ENCODE peak calls at places on chromosomes 2 and 18, in ten cellular contexts. P, L, W, E, B, J, G, M, T and I are unnamed samples.

GRCh38 chr2:36781907-36782635 is 85.6 kb downstream of the VIT start:
- DNase-seq in P (no peak), L (peak), W (no peak), E (peak), B (no peak), J (peak), G (no peak), M (no peak), T (no peak), I (no peak)

GRCh38 chr18:42114310-42114943 is 159.4 kb downstream of the PIK3C3 start:
- DNase-seq in P (peak), L (peak), W (peak), E (peak), B (peak), J (peak), G (peak), M (peak), T (peak), I (no peak)

GRCh38 chr2:152369176-152369860 is 34.3 kb downstream of the FMNL2 start:
- DNase-seq in P (no peak), L (peak), W (no peak), E (peak), B (peak), J (no peak), G (no peak), M (peak), T (no peak), I (no peak)

GRCh38 chr2:126782648-126783047 is 116.0 kb upstream of the TEX51 start:
- DNase-seq in P (no peak), L (no peak), W (no peak), E (no peak), B (no peak), J (no peak), G (no peak), M (no peak), T (no peak), I (no peak)

GRCh38 chr2:96661324-96661723 is 18.8 kb downstream of the FER1L5 start:
- DNase-seq in P (no peak), L (no peak), W (no peak), E (no peak), B (no peak), J (no peak), G (no peak), M (no peak), T (no peak), I (no peak)

GRCh38 chr18:79644006-79644665 is 35.5 kb upstream of the CTDP1 start:
- DNase-seq in P (no peak), L (peak), W (peak), E (peak), B (no peak), J (peak), G (peak), M (no peak), T (peak), I (no peak)

GRCh38 chr2:224436634-224437033 is 34.7 kb upstream of the FAM124B start:
- DNase-seq in P (no peak), L (no peak), W (no peak), E (peak), B (peak), J (no peak), G (no peak), M (no peak), T (no peak), I (no peak)

GRCh38 chr2:113276216-113276905 is 2.4 kb downstream of the PAX8 start:
- DNase-seq in P (no peak), L (no peak), W (no peak), E (no peak), B (no peak), J (no peak), G (no peak), M (no peak), T (no peak), I (no peak)

GRCh38 chr2:17830053-17831034 is 14.1 kb downstream of the MSGN1 start:
- DNase-seq in P (peak), L (peak), W (peak), E (peak), B (peak), J (peak), G (peak), M (peak), T (peak), I (no peak)

GRCh38 chr18:48022531-48023330 is 92.3 kb upstream of the SMAD2 start:
- DNase-seq in P (no peak), L (peak), W (peak), E (peak), B (peak), J (peak), G (no peak), M (peak), T (no peak), I (no peak)

GRCh38 chr2:24917086-24917485 is 3.0 kb downstream of the ADCY3 start:
- DNase-seq in P (no peak), L (no peak), W (no peak), E (peak), B (peak), J (no peak), G (no peak), M (no peak), T (no peak), I (no peak)

GRCh38 chr2:178125125-178125524 is 12.9 kb downstream of the RBM45 start:
- DNase-seq in P (no peak), L (no peak), W (no peak), E (no peak), B (no peak), J (no peak), G (no peak), M (no peak), T (no peak), I (no peak)

GRCh38 chr18:56148373-56148772 is 490.0 kb downstream of the TXNL1 start:
- DNase-seq in P (no peak), L (peak), W (no peak), E (no peak), B (peak), J (no peak), G (no peak), M (peak), T (no peak), I (no peak)

GRCh38 chr2:97267411-97268074 is 154.6 kb downstream of the ANKRD36 start:
- DNase-seq in P (peak), L (no peak), W (peak), E (no peak), B (no peak), J (no peak), G (no peak), M (no peak), T (peak), I (peak)

GRCh38 chr18:6370410-6370809 is 44.3 kb downstream of the L3MBTL4 start:
- DNase-seq in P (no peak), L (no peak), W (no peak), E (no peak), B (no peak), J (no peak), G (no peak), M (no peak), T (no peak), I (no peak)

GRCh38 chr18:21194871-21195771 is 46.9 kb upstream of the GREB1L start:
- DNase-seq in P (no peak), L (peak), W (peak), E (peak), B (peak), J (no peak), G (no peak), M (peak), T (no peak), I (no peak)

GRCh38 chr2:218896501-218897393 is 16.1 kb downstream of the WNT10A start:
- DNase-seq in P (peak), L (no peak), W (no peak), E (peak), B (peak), J (no peak), G (peak), M (no peak), T (peak), I (no peak)

GRCh38 chr2:190947711-190948251 is 66.2 kb downstream of the STAT1 start:
- DNase-seq in P (no peak), L (peak), W (peak), E (peak), B (peak), J (no peak), G (no peak), M (no peak), T (no peak), I (no peak)
- TF ChIP-seq CTCF in P (no peak), L (peak), W (no peak), E (peak), B (peak), J (no peak), G (no peak), M (peak), T (no peak), I (no peak)

GRCh38 chr18:34224423-34225217 is at the start of gene NOL4:
- DNase-seq in P (peak), L (no peak), W (peak), E (peak), B (peak), J (peak), G (peak), M (no peak), T (peak), I (no peak)
- TF ChIP-seq CTCF in P (peak), L (no peak), W (peak), E (peak), B (no peak), J (peak), G (peak), M (no peak), T (peak), I (no peak)

GRCh38 chr2:171225989-171226388 is 65.3 kb upstream of the TLK1 start:
- DNase-seq in P (no peak), L (no peak), W (no peak), E (no peak), B (no peak), J (no peak), G (no peak), M (no peak), T (no peak), I (no peak)

GRCh38 chr2:171226471-171226870 is 65.8 kb upstream of the TLK1 start:
- DNase-seq in P (no peak), L (no peak), W (no peak), E (no peak), B (no peak), J (no peak), G (no peak), M (no peak), T (no peak), I (no peak)

GRCh38 chr2:171228826-171229225 is 68.1 kb upstream of the TLK1 start:
- DNase-seq in P (no peak), L (no peak), W (no peak), E (no peak), B (no peak), J (no peak), G (no peak), M (no peak), T (no peak), I (no peak)

GRCh38 chr2:171227066-171227782 is 66.5 kb upstream of the TLK1 start:
- DNase-seq in P (no peak), L (peak), W (no peak), E (peak), B (peak), J (no peak), G (no peak), M (peak), T (no peak), I (no peak)

DNA sequence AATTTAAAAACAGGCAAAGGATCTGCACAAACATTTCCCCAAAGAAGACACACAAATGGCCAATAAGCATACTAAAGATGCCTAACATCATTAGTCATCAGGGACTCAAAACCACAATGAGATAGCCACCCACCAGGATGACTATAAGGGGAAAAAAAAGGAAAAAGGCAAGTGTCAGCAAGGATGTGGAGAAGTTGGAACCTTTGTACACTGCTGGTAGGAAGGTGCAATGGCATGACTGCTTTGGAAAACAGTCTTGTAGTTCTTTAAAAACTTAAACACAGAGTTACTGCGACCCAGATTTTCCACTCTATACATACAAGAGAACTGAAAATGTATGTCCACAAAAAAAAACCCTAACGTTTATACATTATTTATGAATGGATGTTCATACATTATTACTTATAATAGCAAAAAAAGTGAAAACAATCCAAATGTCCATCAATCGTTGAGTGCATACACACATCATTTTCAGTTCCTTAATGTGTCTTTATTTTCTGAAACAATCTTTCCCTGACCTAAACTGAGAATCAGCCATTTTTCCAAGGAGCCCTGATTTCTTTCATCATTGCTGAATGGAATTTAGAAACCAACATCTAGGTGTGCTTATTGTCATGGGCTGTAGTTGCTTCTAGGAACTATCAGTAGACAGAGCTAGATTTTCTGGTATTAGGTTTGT is 64.7 kb upstream of the TLK1 start:
- DNase-seq in P (no peak), L (peak), W (peak), E (peak), B (peak), J (no peak), G (no peak), M (peak), T (no peak), I (no peak)
- TF ChIP-seq CTCF in P (peak), L (peak), W (no peak), E (peak), B (peak), J (no peak), G (no peak), M (peak), T (no peak), I (no peak)

GRCh38 chr2:45441571-45441970 is 169.5 kb downstream of the SRBD1 start:
- DNase-seq in P (no peak), L (no peak), W (no peak), E (no peak), B (no peak), J (no peak), G (no peak), M (no peak), T (no peak), I (no peak)

GRCh38 chr2:45442026-45442425 is 169.0 kb downstream of the SRBD1 start:
- DNase-seq in P (no peak), L (no peak), W (no peak), E (no peak), B (no peak), J (no peak), G (no peak), M (no peak), T (no peak), I (no peak)

GRCh38 chr2:45443012-45443411 is 168.1 kb downstream of the SRBD1 start:
- DNase-seq in P (no peak), L (no peak), W (no peak), E (no peak), B (no peak), J (no peak), G (no peak), M (no peak), T (no peak), I (no peak)

GRCh38 chr2:45438872-45439665 is 172.0 kb downstream of the SRBD1 start:
- DNase-seq in P (no peak), L (no peak), W (no peak), E (no peak), B (no peak), J (no peak), G (no peak), M (no peak), T (no peak), I (no peak)

DNA sequence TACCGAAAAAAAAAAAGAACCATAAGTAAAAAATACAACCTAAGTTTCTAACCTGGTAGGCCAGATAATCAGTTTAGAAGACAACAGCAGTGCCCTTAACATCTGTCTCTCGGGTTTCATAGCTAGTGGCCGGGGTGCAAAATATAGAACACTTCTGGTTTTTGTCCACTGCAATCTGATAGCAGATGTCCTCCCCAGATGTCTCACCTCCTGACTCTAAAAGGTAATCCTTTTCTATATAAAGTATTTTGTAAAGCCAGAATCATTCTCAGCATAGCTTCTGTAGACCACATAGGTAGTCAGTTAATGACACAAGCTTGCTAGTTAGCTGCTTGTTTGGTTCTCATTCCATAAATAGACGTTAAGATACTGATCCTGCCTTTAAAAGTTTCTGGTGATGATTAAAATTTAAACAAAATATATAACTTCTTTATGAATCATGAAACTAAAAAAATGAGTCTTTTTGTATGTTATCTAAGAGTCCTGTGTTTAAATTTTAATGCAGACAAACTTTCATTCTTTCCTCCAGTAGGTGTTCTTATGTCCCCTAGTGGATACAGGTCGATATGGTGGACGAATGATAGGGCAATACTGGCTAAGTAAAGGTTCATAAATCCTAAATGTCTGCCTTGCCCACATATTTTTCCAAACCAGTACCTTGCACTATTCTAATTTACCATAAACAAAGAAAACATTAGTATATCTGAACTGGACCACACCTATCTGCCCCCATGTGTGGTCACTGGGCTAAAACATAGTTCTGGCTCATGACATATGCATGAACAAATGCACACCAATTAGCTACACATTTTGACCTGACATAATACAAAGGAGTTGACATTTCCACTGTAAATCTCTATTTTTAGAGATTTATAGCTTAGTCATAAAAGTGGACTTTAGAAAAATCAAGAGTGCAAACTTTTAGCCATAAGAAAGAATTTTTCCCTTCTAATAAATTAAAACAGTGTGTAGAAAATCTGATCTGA is 171.0 kb downstream of the SRBD1 start:
- DNase-seq in P (no peak), L (peak), W (peak), E (peak), B (no peak), J (no peak), G (no peak), M (peak), T (no peak), I (no peak)
- TF ChIP-seq CTCF in P (no peak), L (peak), W (peak), E (peak), B (peak), J (no peak), G (no peak), M (peak), T (peak), I (no peak)

DNA sequence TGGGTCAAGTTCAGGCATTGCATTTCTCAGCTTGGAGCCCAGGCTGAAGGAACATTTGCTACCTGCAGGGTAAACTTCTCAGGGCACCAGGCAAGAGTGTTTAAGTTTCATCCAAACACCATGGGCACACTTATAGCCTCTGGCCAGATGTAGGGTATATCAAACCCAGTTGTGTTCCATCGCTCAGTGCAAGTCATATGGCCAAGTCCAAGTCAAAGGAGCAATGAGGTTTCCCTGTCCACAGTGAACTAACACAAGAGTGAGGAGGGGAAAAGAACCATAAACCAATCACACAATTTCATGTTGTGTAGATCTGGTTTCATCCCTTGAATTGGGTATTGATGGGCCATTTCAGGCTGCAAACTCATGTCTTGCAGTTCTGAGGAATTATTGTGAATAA is 107.2 kb downstream of the SOX11 start:
- DNase-seq in P (no peak), L (no peak), W (no peak), E (no peak), B (no peak), J (no peak), G (no peak), M (no peak), T (no peak), I (no peak)
- TF ChIP-seq CTCF in P (no peak), L (no peak), W (no peak), E (no peak), B (no peak), J (no peak), G (no peak), M (no peak), T (no peak), I (no peak)

DNA sequence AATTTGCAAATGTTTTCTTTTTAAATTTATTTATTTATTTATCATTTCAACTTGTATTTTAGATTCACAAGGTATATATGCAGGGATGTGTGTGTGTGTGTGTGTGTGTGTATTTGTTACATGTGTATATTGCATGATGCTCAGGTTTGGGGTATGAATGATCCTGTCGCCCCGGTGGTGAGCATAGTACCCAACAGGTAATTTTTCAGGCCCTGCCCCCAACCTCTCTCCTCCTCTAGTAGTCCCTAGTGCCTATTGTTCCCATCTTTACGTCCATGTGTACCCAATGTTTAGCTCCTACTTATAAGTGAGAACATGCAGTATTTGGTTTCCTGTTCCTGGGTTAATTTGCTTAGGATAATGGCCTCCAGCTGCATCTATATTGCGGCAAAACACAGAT is 33.0 kb upstream of the KIF5C start:
- DNase-seq in P (no peak), L (no peak), W (no peak), E (no peak), B (no peak), J (no peak), G (no peak), M (no peak), T (no peak), I (no peak)
- TF ChIP-seq CTCF in P (no peak), L (no peak), W (no peak), E (no peak), B (no peak), J (no peak), G (no peak), M (no peak), T (peak), I (no peak)

GRCh38 chr2:211879323-211879722 is 659.3 kb downstream of the ERBB4 start:
- DNase-seq in P (no peak), L (peak), W (peak), E (peak), B (no peak), J (no peak), G (no peak), M (no peak), T (no peak), I (no peak)
- TF ChIP-seq CTCF in P (peak), L (peak), W (no peak), E (peak), B (peak), J (no peak), G (no peak), M (peak), T (peak), I (no peak)